ENCODE peak calls at places on chromosomes 13 and 19, in four cellular contexts. One of them, this sample, is unnamed.

GRCh38 chr19:33470040-33470330 is 51.6 kb downstream of the PEPD start:
- DNase-seq in IMR-90: no peak
- DNase-seq in K562: no peak
- DNase-seq in GM12878: no peak
- DNase-seq in this sample: no peak

GRCh38 chr13:32650705-32651311 is 64.6 kb downstream of the PDS5B start:
- DNase-seq in K562: peak
- DNase-seq in GM12878: peak
- DNase-seq in IMR-90: peak
- DNase-seq in this sample: no peak

GRCh38 chr13:111515648-111516047 is 195.2 kb downstream of the TEX29 start:
- DNase-seq in GM12878: no peak
- DNase-seq in K562: no peak
- DNase-seq in IMR-90: no peak
- DNase-seq in this sample: no peak

GRCh38 chr19:55312621-55313117 is 12.5 kb downstream of the TMEM150B start:
- DNase-seq in GM12878: no peak
- DNase-seq in K562: no peak
- DNase-seq in IMR-90: no peak
- DNase-seq in this sample: no peak

GRCh38 chr19:40716031-40716654 is 543 bp downstream of the COQ8B start:
- DNase-seq in IMR-90: peak
- DNase-seq in GM12878: peak
- DNase-seq in K562: peak
- DNase-seq in this sample: peak

GRCh38 chr19:43527860-43528622 is 1.0 kb upstream of the ETHE1 start:
- DNase-seq in K562: peak
- DNase-seq in IMR-90: no peak
- DNase-seq in GM12878: no peak
- DNase-seq in this sample: no peak

GRCh38 chr19:49157445-49158224 is at the start of gene TRPM4:
- DNase-seq in K562: peak
- DNase-seq in IMR-90: peak
- DNase-seq in GM12878: no peak
- DNase-seq in this sample: peak

GRCh38 chr19:32615569-32615968 is 34.6 kb downstream of the PDCD5 start:
- DNase-seq in K562: no peak
- DNase-seq in IMR-90: no peak
- DNase-seq in GM12878: no peak
- DNase-seq in this sample: no peak

GRCh38 chr13:36919833-36920611 is at the start of gene SMAD9:
- DNase-seq in GM12878: no peak
- DNase-seq in IMR-90: peak
- DNase-seq in K562: peak
- DNase-seq in this sample: no peak

GRCh38 chr13:106161186-106161585 is 374.3 kb downstream of the EFNB2 start:
- DNase-seq in IMR-90: no peak
- DNase-seq in GM12878: no peak
- DNase-seq in K562: no peak
- DNase-seq in this sample: no peak

GRCh38 chr13:24356837-24357236 is 47.5 kb downstream of the C1QTNF9 start:
- DNase-seq in GM12878: no peak
- DNase-seq in K562: no peak
- DNase-seq in IMR-90: no peak
- DNase-seq in this sample: no peak

GRCh38 chr13:61685683-61686013 is 270.0 kb upstream of the PCDH20 start:
- DNase-seq in K562: no peak
- DNase-seq in GM12878: no peak
- DNase-seq in IMR-90: no peak
- DNase-seq in this sample: no peak

GRCh38 chr19:16444273-16444597 is 27.5 kb downstream of the EPS15L1 start:
- DNase-seq in GM12878: no peak
- DNase-seq in IMR-90: no peak
- DNase-seq in K562: no peak
- DNase-seq in this sample: no peak

GRCh38 chr13:75480691-75481175 is 1.2 kb downstream of the TBC1D4 start:
- DNase-seq in IMR-90: peak
- DNase-seq in K562: peak
- DNase-seq in GM12878: no peak
- DNase-seq in this sample: no peak

GRCh38 chr19:574658-575526 is 2.5 kb downstream of the BSG start:
- DNase-seq in K562: peak
- DNase-seq in GM12878: peak
- DNase-seq in IMR-90: peak
- DNase-seq in this sample: no peak

GRCh38 chr19:43820098-43820860 is 6.8 kb upstream of the ZNF283 start:
- DNase-seq in GM12878: no peak
- DNase-seq in K562: no peak
- DNase-seq in IMR-90: peak
- DNase-seq in this sample: peak

GRCh38 chr19:29845576-29846176 is 33.9 kb downstream of the CCNE1 start:
- DNase-seq in IMR-90: peak
- DNase-seq in K562: peak
- DNase-seq in GM12878: no peak
- DNase-seq in this sample: no peak

GRCh38 chr19:54203151-54203611 is 2.5 kb downstream of the RPS9 start:
- DNase-seq in GM12878: no peak
- DNase-seq in IMR-90: peak
- DNase-seq in K562: no peak
- DNase-seq in this sample: no peak

GRCh38 chr19:12867120-12868099 is 13.8 kb downstream of the DNASE2 start:
- DNase-seq in IMR-90: peak
- DNase-seq in K562: peak
- DNase-seq in GM12878: peak
- DNase-seq in this sample: peak

GRCh38 chr19:35555301-35556005 is 8.0 kb downstream of the ATP4A start:
- DNase-seq in IMR-90: peak
- DNase-seq in GM12878: no peak
- DNase-seq in K562: peak
- DNase-seq in this sample: peak

GRCh38 chr19:10259162-10259905 is 7.3 kb downstream of the MRPL4 start:
- DNase-seq in K562: peak
- DNase-seq in GM12878: no peak
- DNase-seq in IMR-90: peak
- DNase-seq in this sample: peak

GRCh38 chr13:27276188-27276587 is 5.6 kb downstream of the RASL11A start:
- DNase-seq in IMR-90: peak
- DNase-seq in K562: no peak
- DNase-seq in GM12878: no peak
- DNase-seq in this sample: no peak

GRCh38 chr19:51688665-51689571 is 4.2 kb upstream of the SPACA6 start:
- DNase-seq in GM12878: no peak
- DNase-seq in IMR-90: peak
- DNase-seq in K562: peak
- DNase-seq in this sample: no peak

GRCh38 chr13:110560606-110561334 is 752 bp downstream of the RAB20 start:
- DNase-seq in K562: no peak
- DNase-seq in GM12878: no peak
- DNase-seq in IMR-90: no peak
- DNase-seq in this sample: no peak

GRCh38 chr13:113149711-113150544 is 8.5 kb upstream of the PROZ start:
- DNase-seq in IMR-90: no peak
- DNase-seq in K562: no peak
- DNase-seq in GM12878: no peak
- DNase-seq in this sample: peak

GRCh38 chr19:17757125-17757524 is 5.8 kb downstream of the FCHO1 start:
- DNase-seq in K562: no peak
- DNase-seq in GM12878: no peak
- DNase-seq in IMR-90: peak
- DNase-seq in this sample: no peak

GRCh38 chr19:4368128-4368820 is 24.9 kb downstream of the MPND start:
- DNase-seq in K562: no peak
- DNase-seq in GM12878: no peak
- DNase-seq in IMR-90: peak
- DNase-seq in this sample: no peak

GRCh38 chr13:114110091-114110829 is 22.2 kb downstream of the RASA3 start:
- DNase-seq in IMR-90: no peak
- DNase-seq in GM12878: no peak
- DNase-seq in K562: no peak
- DNase-seq in this sample: no peak

GRCh38 chr13:37413161-37413560 is 185.4 kb downstream of the POSTN start:
- DNase-seq in K562: no peak
- DNase-seq in IMR-90: no peak
- DNase-seq in GM12878: no peak
- DNase-seq in this sample: no peak

GRCh38 chr19:6239401-6239844 is 40.4 kb downstream of the MLLT1 start:
- DNase-seq in K562: peak
- DNase-seq in IMR-90: peak
- DNase-seq in GM12878: no peak
- DNase-seq in this sample: no peak

GRCh38 chr19:10260141-10260584 is 8.1 kb downstream of the MRPL4 start:
- DNase-seq in K562: no peak
- DNase-seq in GM12878: no peak
- DNase-seq in IMR-90: no peak
- DNase-seq in this sample: no peak

GRCh38 chr13:107743100-107743499 is 472.2 kb downstream of the LIG4 start:
- DNase-seq in IMR-90: peak
- DNase-seq in K562: no peak
- DNase-seq in GM12878: no peak
- DNase-seq in this sample: no peak

GRCh38 chr13:107743983-107744382 is 471.4 kb downstream of the LIG4 start:
- DNase-seq in GM12878: no peak
- DNase-seq in IMR-90: peak
- DNase-seq in K562: no peak
- DNase-seq in this sample: no peak

GRCh38 chr13:107743523-107743922 is 471.8 kb downstream of the LIG4 start:
- DNase-seq in IMR-90: peak
- DNase-seq in GM12878: no peak
- DNase-seq in K562: no peak
- DNase-seq in this sample: no peak

DNA sequence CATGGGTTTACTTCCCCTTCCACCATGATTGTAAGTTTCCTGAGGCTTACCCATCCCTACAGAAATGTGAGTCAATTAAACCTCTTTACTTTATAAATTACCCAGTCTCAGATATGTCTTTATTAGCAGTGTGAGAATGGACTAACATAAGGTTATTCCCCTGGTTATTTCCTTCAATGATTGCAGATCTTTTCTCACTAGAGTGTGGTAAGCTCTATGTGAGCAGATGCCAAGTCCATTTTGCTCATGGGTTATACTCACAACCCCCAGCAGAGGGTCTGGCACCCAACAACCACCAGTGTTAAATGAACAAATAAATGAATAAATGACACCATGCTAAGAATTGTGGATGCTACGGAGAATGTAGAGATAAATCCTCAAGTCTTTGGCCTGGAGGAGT is 472.8 kb downstream of the LIG4 start:
- DNase-seq in IMR-90: no peak
- DNase-seq in GM12878: no peak
- DNase-seq in K562: no peak
- DNase-seq in this sample: no peak
- TF ChIP-seq CHD1 in IMR-90: no peak
- TF ChIP-seq CHD1 in GM12878: no peak
- TF ChIP-seq CHD1 in K562: no peak
- TF ChIP-seq CHD1 in this sample: no peak

DNA sequence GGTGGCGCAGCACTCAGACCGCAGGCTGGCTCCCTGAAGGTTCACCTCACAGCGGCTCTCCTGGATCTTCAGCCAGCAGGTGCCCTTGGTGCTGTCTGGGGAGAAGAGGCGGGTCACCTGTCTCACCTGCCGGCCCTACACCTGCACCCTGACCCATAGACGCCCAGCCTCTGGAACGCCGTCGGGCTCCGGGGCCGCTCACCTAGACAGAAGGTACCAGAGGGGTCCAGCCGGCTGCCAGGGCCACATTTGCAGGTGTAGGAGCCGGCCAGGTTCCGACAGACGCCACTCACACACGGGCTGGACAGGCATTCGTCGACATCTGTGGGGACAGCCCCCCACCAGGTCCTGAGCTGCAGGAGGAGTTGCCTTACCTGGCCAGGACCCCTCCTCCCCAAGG is 22.9 kb downstream of the FBN3 start:
- DNase-seq in IMR-90: no peak
- DNase-seq in GM12878: no peak
- DNase-seq in K562: no peak
- DNase-seq in this sample: no peak
- TF ChIP-seq CHD1 in IMR-90: no peak
- TF ChIP-seq CHD1 in GM12878: no peak
- TF ChIP-seq CHD1 in K562: no peak
- TF ChIP-seq CHD1 in this sample: no peak

GRCh38 chr13:43805681-43806128 is 18.9 kb upstream of the ENOX1 start:
- DNase-seq in GM12878: no peak
- DNase-seq in IMR-90: peak
- DNase-seq in K562: no peak
- DNase-seq in this sample: no peak
- TF ChIP-seq CHD1 in GM12878: no peak
- TF ChIP-seq CHD1 in IMR-90: no peak
- TF ChIP-seq CHD1 in K562: no peak
- TF ChIP-seq CHD1 in this sample: no peak

GRCh38 chr19:46621191-46622117 is 3.4 kb downstream of the PTGIR start:
- DNase-seq in K562: no peak
- DNase-seq in GM12878: no peak
- DNase-seq in IMR-90: peak
- DNase-seq in this sample: no peak
- TF ChIP-seq CHD1 in K562: no peak
- TF ChIP-seq CHD1 in GM12878: no peak
- TF ChIP-seq CHD1 in IMR-90: no peak
- TF ChIP-seq CHD1 in this sample: no peak

DNA sequence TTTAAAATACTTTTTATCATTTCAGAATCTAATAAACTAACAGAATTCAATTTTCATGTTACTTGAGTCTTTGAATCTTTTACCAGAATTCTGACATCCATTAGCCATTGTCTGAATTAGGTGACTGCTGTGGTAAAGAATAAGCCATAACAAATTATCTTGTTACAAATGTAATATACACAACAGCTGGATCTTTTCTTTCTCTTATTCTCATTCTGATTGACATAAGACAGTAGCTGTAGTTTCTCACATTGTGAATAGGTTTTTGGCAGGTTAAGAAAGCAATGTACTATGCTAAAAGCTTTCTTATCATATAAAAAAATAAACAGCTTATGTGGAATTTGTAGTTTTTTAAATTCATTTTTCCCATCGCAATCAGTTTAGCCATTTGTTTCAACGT is 734.0 kb upstream of the PCDH9 start:
- DNase-seq in K562: no peak
- DNase-seq in GM12878: no peak
- DNase-seq in IMR-90: no peak
- DNase-seq in this sample: no peak
- TF ChIP-seq CHD1 in K562: no peak
- TF ChIP-seq CHD1 in GM12878: no peak
- TF ChIP-seq CHD1 in IMR-90: no peak
- TF ChIP-seq CHD1 in this sample: no peak

GRCh38 chr13:43682698-43683097 is 104.1 kb downstream of the ENOX1 start:
- DNase-seq in K562: no peak
- DNase-seq in GM12878: no peak
- DNase-seq in IMR-90: no peak
- DNase-seq in this sample: no peak
- TF ChIP-seq CHD1 in K562: no peak
- TF ChIP-seq CHD1 in GM12878: no peak
- TF ChIP-seq CHD1 in IMR-90: no peak
- TF ChIP-seq CHD1 in this sample: no peak